ENCODE peak calls at places on chromosomes 7 and 10, in ten cellular contexts. One of them, this sample, is unnamed. For H3K4me1, the result is how much of the 10 kb centered on the place peaks cover.

GRCh38 chr10:78250313-78251040 is 216.8 kb downstream of the RPS24 start:
- DNase-seq in SJSA1: no peak
- DNase-seq in colonic mucosa: no peak
- DNase-seq in spleen: no peak
- DNase-seq in lower lobe of right lung: no peak
- DNase-seq in sigmoid colon: no peak
- DNase-seq in Caco-2: no peak
- DNase-seq in body of pancreas: no peak
- DNase-seq in mammary epithelial cell: no peak
- DNase-seq in left ventricle myocardium inferior: no peak
- DNase-seq in this sample: no peak

GRCh38 chr7:25671087-25671486 is 442.8 kb upstream of the NPVF start:
- DNase-seq in left ventricle myocardium inferior: no peak
- DNase-seq in body of pancreas: no peak
- DNase-seq in Caco-2: no peak
- DNase-seq in mammary epithelial cell: no peak
- DNase-seq in lower lobe of right lung: no peak
- DNase-seq in spleen: no peak
- DNase-seq in sigmoid colon: no peak
- DNase-seq in colonic mucosa: no peak
- DNase-seq in SJSA1: no peak
- DNase-seq in this sample: no peak

GRCh38 chr10:44089671-44090070 is 295.2 kb downstream of the CXCL12 start:
- DNase-seq in spleen: no peak
- DNase-seq in left ventricle myocardium inferior: no peak
- DNase-seq in sigmoid colon: no peak
- DNase-seq in body of pancreas: no peak
- DNase-seq in Caco-2: no peak
- DNase-seq in colonic mucosa: no peak
- DNase-seq in lower lobe of right lung: no peak
- DNase-seq in mammary epithelial cell: no peak
- DNase-seq in SJSA1: no peak
- DNase-seq in this sample: no peak

GRCh38 chr10:86411281-86411841 is 44.8 kb upstream of the GRID1 start:
- DNase-seq in mammary epithelial cell: no peak
- DNase-seq in SJSA1: no peak
- DNase-seq in colonic mucosa: peak
- DNase-seq in Caco-2: no peak
- DNase-seq in lower lobe of right lung: no peak
- DNase-seq in body of pancreas: no peak
- DNase-seq in sigmoid colon: no peak
- DNase-seq in left ventricle myocardium inferior: no peak
- DNase-seq in spleen: no peak
- DNase-seq in this sample: no peak

GRCh38 chr10:14386202-14386593 is 55.5 kb upstream of the FRMD4A start:
- DNase-seq in sigmoid colon: no peak
- DNase-seq in SJSA1: peak
- DNase-seq in Caco-2: no peak
- DNase-seq in left ventricle myocardium inferior: no peak
- DNase-seq in body of pancreas: no peak
- DNase-seq in mammary epithelial cell: peak
- DNase-seq in colonic mucosa: no peak
- DNase-seq in lower lobe of right lung: no peak
- DNase-seq in spleen: no peak
- DNase-seq in this sample: no peak

GRCh38 chr7:29987083-29987482 is 2.5 kb downstream of the SCRN1 start:
- DNase-seq in sigmoid colon: no peak
- DNase-seq in colonic mucosa: no peak
- DNase-seq in body of pancreas: no peak
- DNase-seq in Caco-2: no peak
- DNase-seq in SJSA1: no peak
- DNase-seq in spleen: no peak
- DNase-seq in lower lobe of right lung: no peak
- DNase-seq in mammary epithelial cell: no peak
- DNase-seq in left ventricle myocardium inferior: no peak
- DNase-seq in this sample: no peak

GRCh38 chr7:158176561-158177173 is 411.0 kb downstream of the PTPRN2 start:
- DNase-seq in spleen: no peak
- DNase-seq in sigmoid colon: no peak
- DNase-seq in mammary epithelial cell: no peak
- DNase-seq in colonic mucosa: no peak
- DNase-seq in Caco-2: no peak
- DNase-seq in body of pancreas: no peak
- DNase-seq in lower lobe of right lung: no peak
- DNase-seq in left ventricle myocardium inferior: no peak
- DNase-seq in SJSA1: peak
- DNase-seq in this sample: no peak

GRCh38 chr7:5702876-5703571 is 78.4 kb downstream of the RNF216 start:
- DNase-seq in SJSA1: no peak
- DNase-seq in colonic mucosa: no peak
- DNase-seq in sigmoid colon: peak
- DNase-seq in Caco-2: no peak
- DNase-seq in lower lobe of right lung: no peak
- DNase-seq in body of pancreas: peak
- DNase-seq in left ventricle myocardium inferior: peak
- DNase-seq in mammary epithelial cell: peak
- DNase-seq in spleen: no peak
- DNase-seq in this sample: no peak

GRCh38 chr7:100407285-100408180 is 21.0 kb downstream of the ZCWPW1 start:
- DNase-seq in Caco-2: peak
- DNase-seq in sigmoid colon: no peak
- DNase-seq in lower lobe of right lung: no peak
- DNase-seq in spleen: no peak
- DNase-seq in colonic mucosa: peak
- DNase-seq in SJSA1: peak
- DNase-seq in left ventricle myocardium inferior: no peak
- DNase-seq in body of pancreas: peak
- DNase-seq in mammary epithelial cell: peak
- DNase-seq in this sample: no peak

GRCh38 chr7:38105874-38106483 is 72.1 kb upstream of the STARD3NL start:
- DNase-seq in spleen: no peak
- DNase-seq in colonic mucosa: no peak
- DNase-seq in body of pancreas: peak
- DNase-seq in lower lobe of right lung: no peak
- DNase-seq in Caco-2: peak
- DNase-seq in mammary epithelial cell: peak
- DNase-seq in left ventricle myocardium inferior: no peak
- DNase-seq in sigmoid colon: no peak
- DNase-seq in SJSA1: no peak
- DNase-seq in this sample: no peak

GRCh38 chr7:140640727-140641531 is at the start of gene DENND2A:
- DNase-seq in SJSA1: peak
- DNase-seq in sigmoid colon: peak
- DNase-seq in left ventricle myocardium inferior: peak
- DNase-seq in spleen: peak
- DNase-seq in mammary epithelial cell: no peak
- DNase-seq in body of pancreas: peak
- DNase-seq in lower lobe of right lung: peak
- DNase-seq in Caco-2: peak
- DNase-seq in colonic mucosa: peak
- DNase-seq in this sample: peak

GRCh38 chr7:128997161-128997560 is 57.8 kb downstream of the TNPO3 start:
- DNase-seq in sigmoid colon: no peak
- DNase-seq in body of pancreas: no peak
- DNase-seq in colonic mucosa: no peak
- DNase-seq in mammary epithelial cell: peak
- DNase-seq in left ventricle myocardium inferior: no peak
- DNase-seq in SJSA1: no peak
- DNase-seq in lower lobe of right lung: no peak
- DNase-seq in spleen: no peak
- DNase-seq in Caco-2: no peak
- DNase-seq in this sample: no peak

GRCh38 chr7:142130282-142130681 is 18.8 kb downstream of the MGAM2 start:
- DNase-seq in lower lobe of right lung: no peak
- DNase-seq in spleen: no peak
- DNase-seq in body of pancreas: no peak
- DNase-seq in sigmoid colon: no peak
- DNase-seq in Caco-2: no peak
- DNase-seq in colonic mucosa: no peak
- DNase-seq in left ventricle myocardium inferior: no peak
- DNase-seq in mammary epithelial cell: peak
- DNase-seq in SJSA1: no peak
- DNase-seq in this sample: peak

GRCh38 chr10:19204239-19204917 is 155.8 kb downstream of the MALRD1 start:
- DNase-seq in lower lobe of right lung: no peak
- DNase-seq in colonic mucosa: no peak
- DNase-seq in body of pancreas: no peak
- DNase-seq in spleen: no peak
- DNase-seq in SJSA1: no peak
- DNase-seq in sigmoid colon: no peak
- DNase-seq in mammary epithelial cell: no peak
- DNase-seq in Caco-2: no peak
- DNase-seq in left ventricle myocardium inferior: no peak
- DNase-seq in this sample: no peak

GRCh38 chr7:85000973-85001372 is 185.9 kb downstream of the SEMA3D start:
- DNase-seq in lower lobe of right lung: no peak
- DNase-seq in colonic mucosa: no peak
- DNase-seq in SJSA1: no peak
- DNase-seq in sigmoid colon: no peak
- DNase-seq in spleen: no peak
- DNase-seq in mammary epithelial cell: no peak
- DNase-seq in left ventricle myocardium inferior: no peak
- DNase-seq in Caco-2: no peak
- DNase-seq in body of pancreas: no peak
- DNase-seq in this sample: no peak

DNA sequence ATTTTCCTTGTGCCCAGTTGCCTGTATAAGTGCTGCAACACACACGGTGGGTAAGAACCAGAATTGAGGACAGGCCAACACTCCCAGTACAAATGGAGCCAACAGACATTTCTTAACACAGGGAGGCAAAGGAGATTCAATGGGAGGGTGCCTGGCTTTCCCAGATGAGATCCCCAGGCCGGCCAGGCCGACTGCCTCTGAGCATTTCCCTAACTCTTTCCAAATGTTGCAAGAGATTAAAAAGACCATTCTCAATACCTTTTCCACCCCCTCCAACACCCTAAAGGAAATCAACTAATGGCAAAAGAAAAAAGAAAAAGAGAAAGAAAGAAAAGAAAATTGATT is 3.9 kb downstream of the HOXA11 start:
- DNase-seq in left ventricle myocardium inferior: no peak
- DNase-seq in lower lobe of right lung: no peak
- DNase-seq in SJSA1: no peak
- DNase-seq in Caco-2: no peak
- DNase-seq in colonic mucosa: no peak
- DNase-seq in mammary epithelial cell: no peak
- DNase-seq in sigmoid colon: peak
- DNase-seq in body of pancreas: no peak
- DNase-seq in spleen: peak
- DNase-seq in this sample: peak
- H3K4me1 ChIP-seq in left ventricle myocardium inferior: under half
- H3K4me1 ChIP-seq in lower lobe of right lung: under half
- H3K4me1 ChIP-seq in SJSA1: half or more
- H3K4me1 ChIP-seq in Caco-2: under half
- H3K4me1 ChIP-seq in colonic mucosa: under half
- H3K4me1 ChIP-seq in mammary epithelial cell: under half
- H3K4me1 ChIP-seq in sigmoid colon: under half
- H3K4me1 ChIP-seq in body of pancreas: under half
- H3K4me1 ChIP-seq in spleen: under half
- H3K4me1 ChIP-seq in this sample: under half

GRCh38 chr7:43646603-43647313 is 63.9 kb downstream of the STK17A start:
- DNase-seq in sigmoid colon: no peak
- DNase-seq in mammary epithelial cell: no peak
- DNase-seq in body of pancreas: no peak
- DNase-seq in spleen: no peak
- DNase-seq in SJSA1: no peak
- DNase-seq in Caco-2: no peak
- DNase-seq in lower lobe of right lung: no peak
- DNase-seq in colonic mucosa: no peak
- DNase-seq in left ventricle myocardium inferior: no peak
- DNase-seq in this sample: no peak

GRCh38 chr7:43645699-43646226 is 62.9 kb downstream of the STK17A start:
- DNase-seq in colonic mucosa: no peak
- DNase-seq in lower lobe of right lung: no peak
- DNase-seq in sigmoid colon: no peak
- DNase-seq in spleen: no peak
- DNase-seq in Caco-2: no peak
- DNase-seq in left ventricle myocardium inferior: no peak
- DNase-seq in SJSA1: no peak
- DNase-seq in mammary epithelial cell: no peak
- DNase-seq in body of pancreas: no peak
- DNase-seq in this sample: no peak

GRCh38 chr7:43642897-43643630 is 60.2 kb downstream of the STK17A start:
- DNase-seq in colonic mucosa: no peak
- DNase-seq in body of pancreas: no peak
- DNase-seq in spleen: peak
- DNase-seq in mammary epithelial cell: no peak
- DNase-seq in Caco-2: no peak
- DNase-seq in lower lobe of right lung: no peak
- DNase-seq in SJSA1: no peak
- DNase-seq in left ventricle myocardium inferior: no peak
- DNase-seq in sigmoid colon: no peak
- DNase-seq in this sample: no peak

GRCh38 chr7:43640679-43641078 is 57.8 kb downstream of the STK17A start:
- DNase-seq in lower lobe of right lung: no peak
- DNase-seq in left ventricle myocardium inferior: no peak
- DNase-seq in Caco-2: no peak
- DNase-seq in SJSA1: no peak
- DNase-seq in colonic mucosa: no peak
- DNase-seq in spleen: no peak
- DNase-seq in body of pancreas: no peak
- DNase-seq in mammary epithelial cell: no peak
- DNase-seq in sigmoid colon: no peak
- DNase-seq in this sample: no peak

GRCh38 chr7:43643842-43644241 is 60.9 kb downstream of the STK17A start:
- DNase-seq in left ventricle myocardium inferior: no peak
- DNase-seq in Caco-2: no peak
- DNase-seq in body of pancreas: no peak
- DNase-seq in SJSA1: no peak
- DNase-seq in lower lobe of right lung: no peak
- DNase-seq in colonic mucosa: no peak
- DNase-seq in sigmoid colon: no peak
- DNase-seq in spleen: no peak
- DNase-seq in mammary epithelial cell: no peak
- DNase-seq in this sample: no peak
- H3K4me1 ChIP-seq in left ventricle myocardium inferior: half or more
- H3K4me1 ChIP-seq in Caco-2: under half
- H3K4me1 ChIP-seq in body of pancreas: half or more
- H3K4me1 ChIP-seq in SJSA1: under half
- H3K4me1 ChIP-seq in lower lobe of right lung: half or more
- H3K4me1 ChIP-seq in colonic mucosa: under half
- H3K4me1 ChIP-seq in sigmoid colon: under half
- H3K4me1 ChIP-seq in spleen: half or more
- H3K4me1 ChIP-seq in mammary epithelial cell: under half
- H3K4me1 ChIP-seq in this sample: under half

GRCh38 chr7:28480595-28480994 is 68.3 kb downstream of the CREB5 start:
- DNase-seq in colonic mucosa: no peak
- DNase-seq in body of pancreas: no peak
- DNase-seq in mammary epithelial cell: no peak
- DNase-seq in left ventricle myocardium inferior: no peak
- DNase-seq in lower lobe of right lung: no peak
- DNase-seq in Caco-2: no peak
- DNase-seq in spleen: no peak
- DNase-seq in SJSA1: no peak
- DNase-seq in sigmoid colon: no peak
- DNase-seq in this sample: no peak
- H3K4me1 ChIP-seq in colonic mucosa: under half
- H3K4me1 ChIP-seq in body of pancreas: under half
- H3K4me1 ChIP-seq in mammary epithelial cell: under half
- H3K4me1 ChIP-seq in left ventricle myocardium inferior: under half
- H3K4me1 ChIP-seq in lower lobe of right lung: under half
- H3K4me1 ChIP-seq in Caco-2: under half
- H3K4me1 ChIP-seq in spleen: under half
- H3K4me1 ChIP-seq in SJSA1: half or more
- H3K4me1 ChIP-seq in sigmoid colon: under half
- H3K4me1 ChIP-seq in this sample: under half

GRCh38 chr7:116225860-116226259 is 15.5 kb downstream of the TES start:
- DNase-seq in spleen: no peak
- DNase-seq in lower lobe of right lung: no peak
- DNase-seq in body of pancreas: no peak
- DNase-seq in mammary epithelial cell: no peak
- DNase-seq in colonic mucosa: no peak
- DNase-seq in sigmoid colon: no peak
- DNase-seq in SJSA1: no peak
- DNase-seq in Caco-2: no peak
- DNase-seq in left ventricle myocardium inferior: no peak
- DNase-seq in this sample: no peak
- H3K4me1 ChIP-seq in spleen: half or more
- H3K4me1 ChIP-seq in lower lobe of right lung: under half
- H3K4me1 ChIP-seq in body of pancreas: under half
- H3K4me1 ChIP-seq in mammary epithelial cell: under half
- H3K4me1 ChIP-seq in colonic mucosa: under half
- H3K4me1 ChIP-seq in sigmoid colon: under half
- H3K4me1 ChIP-seq in SJSA1: under half
- H3K4me1 ChIP-seq in Caco-2: under half
- H3K4me1 ChIP-seq in left ventricle myocardium inferior: under half
- H3K4me1 ChIP-seq in this sample: under half